ENCODE peak calls at places on chromosome 6, in seven cellular contexts. D is pancreas, R is upper lobe of left lung, P is IMR-90, C is tibial nerve, Z is hepatocyte, F is testis. K is an unnamed sample.

GRCh38 chr6:5132741-5133140 is 47.6 kb downstream of the PPP1R3G start:
- DNase-seq in D (no peak), R (no peak), P (peak), C (no peak), Z (peak), F (peak), K (peak)

GRCh38 chr6:168364793-168365421 is 45.3 kb upstream of the DACT2 start:
- DNase-seq in D (no peak), R (peak), P (no peak), C (no peak), Z (no peak), F (no peak), K (no peak)

GRCh38 chr6:116371384-116372209 is 850 bp downstream of the DSE start:
- DNase-seq in D (peak), R (no peak), P (peak), C (peak), Z (peak), F (peak), K (peak)

GRCh38 chr6:110656492-110656891 is 158.8 kb downstream of the CDK19 start:
- DNase-seq in D (no peak), R (no peak), P (no peak), C (no peak), Z (no peak), F (peak), K (peak)

GRCh38 chr6:44049163-44049988 is 77.9 kb downstream of the MRPL14 start:
- DNase-seq in D (no peak), R (no peak), P (peak), C (no peak), Z (no peak), F (no peak), K (peak)

GRCh38 chr6:135540207-135540877 is 42.8 kb upstream of the AHI1 start:
- DNase-seq in D (no peak), R (no peak), P (peak), C (no peak), Z (peak), F (peak), K (no peak)

GRCh38 chr6:90285611-90286381 is 10.8 kb downstream of the BACH2 start:
- DNase-seq in D (peak), R (no peak), P (peak), C (peak), Z (peak), F (peak), K (peak)

GRCh38 chr6:127291495-127291894 is 24.8 kb downstream of the RNF146 start:
- DNase-seq in D (no peak), R (no peak), P (no peak), C (no peak), Z (no peak), F (no peak), K (no peak)

GRCh38 chr6:167855825-167856425 is 29.2 kb downstream of the AFDN start:
- DNase-seq in D (no peak), R (no peak), P (peak), C (no peak), Z (peak), F (no peak), K (no peak)

GRCh38 chr6:5136856-5137255 is 51.7 kb downstream of the PPP1R3G start:
- DNase-seq in D (no peak), R (no peak), P (no peak), C (no peak), Z (no peak), F (no peak), K (no peak)

GRCh38 chr6:146423450-146423849 is 120.2 kb upstream of the RAB32 start:
- DNase-seq in D (no peak), R (no peak), P (no peak), C (no peak), Z (no peak), F (no peak), K (no peak)

GRCh38 chr6:35543459-35544193 is 30.9 kb upstream of the TULP1 start:
- DNase-seq in D (no peak), R (no peak), P (no peak), C (no peak), Z (no peak), F (no peak), K (no peak)

GRCh38 chr6:108518714-108519576 is 41.8 kb upstream of the FOXO3 start:
- DNase-seq in D (no peak), R (no peak), P (peak), C (no peak), Z (no peak), F (no peak), K (peak)

GRCh38 chr6:169976301-169977081 is 225.1 kb downstream of the ERMARD start:
- DNase-seq in D (no peak), R (peak), P (no peak), C (no peak), Z (no peak), F (no peak), K (no peak)

GRCh38 chr6:2978923-2979322 is 7.6 kb upstream of the SERPINB6 start:
- DNase-seq in D (no peak), R (no peak), P (no peak), C (no peak), Z (no peak), F (no peak), K (no peak)

GRCh38 chr6:130129781-130130246 is 92.9 kb downstream of the SAMD3 start:
- DNase-seq in D (no peak), R (no peak), P (peak), C (no peak), Z (no peak), F (no peak), K (no peak)

GRCh38 chr6:85400331-85400730 is 49.6 kb upstream of the NT5E start:
- DNase-seq in D (no peak), R (no peak), P (no peak), C (no peak), Z (no peak), F (no peak), K (no peak)

GRCh38 chr6:102907181-102907580 is 1513.7 kb downstream of the GRIK2 start:
- DNase-seq in D (no peak), R (no peak), P (no peak), C (no peak), Z (no peak), F (no peak), K (no peak)

GRCh38 chr6:15752820-15753219 is 90.0 kb upstream of the DTNBP1 start:
- DNase-seq in D (no peak), R (no peak), P (no peak), C (no peak), Z (peak), F (peak), K (no peak)

GRCh38 chr6:148179786-148180185 is 162.9 kb upstream of the SASH1 start:
- DNase-seq in D (no peak), R (no peak), P (peak), C (no peak), Z (peak), F (peak), K (no peak)
- H3K27ac ChIP-seq in D (no peak), R (no peak), P (no peak), C (no peak), Z (no peak), F (no peak), K (no peak)

GRCh38 chr6:131394768-131395432 is 178.1 kb upstream of the ARG1 start:
- DNase-seq in D (no peak), R (no peak), P (no peak), C (no peak), Z (no peak), F (no peak), K (no peak)

GRCh38 chr6:131398176-131398575 is 174.8 kb upstream of the ARG1 start:
- DNase-seq in D (no peak), R (no peak), P (no peak), C (no peak), Z (no peak), F (no peak), K (no peak)

GRCh38 chr6:131400782-131401496 is 172.1 kb upstream of the ARG1 start:
- DNase-seq in D (no peak), R (no peak), P (no peak), C (no peak), Z (no peak), F (no peak), K (no peak)

GRCh38 chr6:131400054-131400781 is 172.8 kb upstream of the ARG1 start:
- DNase-seq in D (no peak), R (no peak), P (peak), C (no peak), Z (no peak), F (no peak), K (no peak)
- H3K27ac ChIP-seq in D (peak), R (no peak), P (no peak), C (no peak), Z (no peak), F (no peak), K (no peak)

GRCh38 chr6:87730310-87730709 is 28.3 kb upstream of the AKIRIN2 start:
- DNase-seq in D (no peak), R (no peak), P (peak), C (peak), Z (peak), F (peak), K (peak)

GRCh38 chr6:87731080-87731479 is 29.0 kb upstream of the AKIRIN2 start:
- DNase-seq in D (no peak), R (no peak), P (no peak), C (no peak), Z (no peak), F (no peak), K (no peak)

GRCh38 chr6:87724994-87725811 is 23.2 kb upstream of the AKIRIN2 start:
- DNase-seq in D (no peak), R (no peak), P (no peak), C (no peak), Z (no peak), F (no peak), K (no peak)

GRCh38 chr6:87731818-87732661 is 30.0 kb upstream of the AKIRIN2 start:
- DNase-seq in D (peak), R (no peak), P (peak), C (peak), Z (peak), F (peak), K (peak)

GRCh38 chr6:87728706-87729105 is 26.7 kb upstream of the AKIRIN2 start:
- DNase-seq in D (no peak), R (no peak), P (no peak), C (no peak), Z (no peak), F (no peak), K (no peak)
- H3K27ac ChIP-seq in D (no peak), R (no peak), P (no peak), C (no peak), Z (no peak), F (no peak), K (no peak)

GRCh38 chr6:157763129-157763893 is 59.7 kb upstream of the SNX9 start:
- DNase-seq in D (peak), R (peak), P (peak), C (no peak), Z (peak), F (peak), K (peak)
- H3K27ac ChIP-seq in D (peak), R (no peak), P (peak), C (peak), Z (peak), F (no peak), K (peak)